ENCODE peak calls at places on chromosomes 2 and 18, in eight cellular contexts. V is mammary epithelial cell, K is lower lobe of right lung, R is endothelial cell of umbilical vein, N is colonic mucosa, Q is psoas muscle, I is HepG2, X is ovary. H is an unnamed sample.

GRCh38 chr18:8849696-8850095 is 144.3 kb downstream of the MTCL1 start:
- DNase-seq in Q (no peak), X (no peak), R (no peak), K (no peak), I (no peak), V (no peak), N (no peak), H (no peak)

GRCh38 chr2:45627911-45628310 is 16.8 kb upstream of the SRBD1 start:
- DNase-seq in Q (no peak), X (no peak), K (no peak), I (no peak), R (no peak), N (no peak), V (no peak), H (no peak)

GRCh38 chr18:59612461-59612860 is 84.8 kb downstream of the CCBE1 start:
- DNase-seq in V (no peak), K (no peak), X (no peak), Q (no peak), I (no peak), N (no peak), R (no peak), H (no peak)

GRCh38 chr18:27803957-27804356 is 373.0 kb downstream of the CDH2 start:
- DNase-seq in K (no peak), Q (no peak), R (no peak), N (no peak), X (no peak), V (peak; percentile 11), I (no peak), H (no peak)

GRCh38 chr2:17482651-17483050 is 35.6 kb downstream of the RAD51AP2 start:
- DNase-seq in V (no peak), R (no peak), K (no peak), I (peak; percentile 66), X (no peak), Q (no peak), N (no peak), H (no peak)

GRCh38 chr2:199804831-199805230 is 46.2 kb downstream of the FTCDNL1 start:
- DNase-seq in K (no peak), N (no peak), X (no peak), Q (no peak), I (no peak), V (no peak), R (no peak), H (no peak)

GRCh38 chr2:207149253-207150213 is 16.2 kb downstream of the KLF7 start:
- DNase-seq in N (no peak), Q (no peak), R (peak; percentile 44), V (no peak), X (no peak), I (no peak), K (no peak), H (no peak)

GRCh38 chr18:22385718-22386117 is 32.0 kb downstream of the CTAGE1 start:
- DNase-seq in R (peak; percentile 93), X (no peak), Q (no peak), N (no peak), V (peak; percentile 82), K (no peak), I (no peak), H (no peak)

GRCh38 chr2:53784431-53784830 is 2.3 kb downstream of the ASB3 start:
- DNase-seq in N (no peak), K (no peak), R (no peak), V (peak; percentile 34), X (no peak), Q (no peak), I (no peak), H (no peak)

GRCh38 chr2:192016265-192016664 is 169.4 kb upstream of the CAVIN2 start:
- DNase-seq in Q (no peak), N (no peak), I (no peak), K (no peak), V (peak; percentile 2), X (no peak), R (no peak), H (no peak)

GRCh38 chr2:101150306-101151140 is 659 bp downstream of the TBC1D8 start:
- DNase-seq in K (peak; percentile 61), X (peak; percentile 61), I (no peak), R (peak; percentile 42), N (peak; percentile 43), Q (peak; percentile 39), V (no peak), H (no peak)

GRCh38 chr2:81194176-81194575 is 889.6 kb upstream of the LRRTM1 start:
- DNase-seq in V (no peak), X (no peak), Q (no peak), N (no peak), R (no peak), K (peak; percentile 35), I (no peak), H (no peak)

GRCh38 chr2:205563646-205564045 is 118.7 kb upstream of the NRP2 start:
- DNase-seq in R (no peak), K (peak; percentile 65), N (peak; percentile 50), I (no peak), X (no peak), Q (no peak), V (no peak), H (no peak)

GRCh38 chr2:1826188-1826905 is 82.0 kb upstream of the PXDN start:
- DNase-seq in N (no peak), Q (no peak), R (no peak), I (no peak), X (no peak), K (no peak), V (no peak), H (peak; percentile 20)

GRCh38 chr18:38956068-38956467 is 1390.5 kb upstream of the CELF4 start:
- DNase-seq in K (no peak), V (no peak), I (no peak), R (no peak), Q (no peak), X (no peak), N (no peak), H (no peak)

GRCh38 chr18:32310119-32310518 is 120.3 kb downstream of the MEP1B start:
- DNase-seq in Q (no peak), K (no peak), X (no peak), V (no peak), I (no peak), R (no peak), N (no peak), H (no peak)

DNA sequence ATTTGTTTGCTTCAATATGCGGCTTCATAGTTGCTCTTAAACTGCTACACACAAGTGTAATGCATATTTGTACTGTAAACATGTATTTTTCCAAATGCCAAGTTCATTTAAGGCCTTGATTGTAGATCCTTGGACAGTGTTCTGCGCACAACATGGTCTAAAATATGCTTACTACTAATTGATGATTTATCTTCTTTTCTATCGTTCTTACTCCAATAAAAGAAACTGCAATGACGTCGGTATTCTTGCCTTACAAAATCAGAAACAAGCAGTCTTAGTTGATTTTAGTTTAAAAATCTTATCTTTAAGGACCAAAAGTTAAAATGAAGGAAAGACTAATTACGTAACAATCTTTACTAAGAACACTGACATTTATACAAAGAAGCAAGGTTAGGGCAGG is 224.3 kb upstream of the SMAD7 start:
- DNase-seq in K (no peak), X (no peak), V (no peak), I (no peak), N (no peak), R (no peak), Q (no peak), H (no peak)
- H3K4me1 ChIP-seq in K (peaks cover 7% of the 10 kb centered on the region), X (peaks cover 4% of the 10 kb centered on the region), V (peaks cover 5% of the 10 kb centered on the region), I (peaks cover 20% of the 10 kb centered on the region), N (no peaks in the 10 kb centered on the region), R (peaks cover 18% of the 10 kb centered on the region), Q (no peaks in the 10 kb centered on the region), H (no peaks in the 10 kb centered on the region)

GRCh38 chr2:231557571-231558217 is 27.4 kb upstream of the NMUR1 start:
- DNase-seq in R (peak; percentile 74), I (peak; percentile 58), V (peak; percentile 50), N (peak; percentile 63), X (peak; percentile 64), K (peak; percentile 68), Q (peak; percentile 36), H (peak; percentile 76)
- TF ChIP-seq CTCF in R (peak; percentile 64), I (peak; percentile 89), V (peak; percentile 62), N (peak; percentile 64), X (peak; percentile 28), K (peak; percentile 77), Q (peak; percentile 74), H (peak; percentile 37)

DNA sequence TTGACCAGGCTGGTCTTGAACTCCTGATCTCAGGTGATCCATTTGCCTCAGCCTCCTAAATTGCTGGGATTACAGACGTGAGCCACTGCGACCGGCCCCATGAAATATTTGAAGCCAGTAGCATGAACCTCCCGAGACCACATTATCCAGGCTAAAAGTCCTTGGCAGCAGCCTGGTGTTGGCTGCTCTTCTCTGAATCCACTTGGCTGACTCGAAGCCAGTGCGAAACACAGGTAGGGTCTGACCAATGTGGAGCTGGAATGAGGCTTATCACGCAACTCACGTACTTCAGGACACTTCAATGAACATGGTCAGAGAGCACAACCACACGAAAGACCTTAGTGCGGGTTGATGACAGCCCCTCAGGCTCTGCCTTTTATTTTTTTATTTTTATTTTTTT is 38.4 kb downstream of the USP40 start:
- DNase-seq in X (no peak), N (no peak), K (no peak), V (no peak), Q (no peak), I (no peak), R (no peak), H (no peak)
- H3K36me3 ChIP-seq in X (no peaks in the 10 kb centered on the region), N (no peaks in the 10 kb centered on the region), K (peaks cover 58% of the 10 kb centered on the region), V (peaks cover 6% of the 10 kb centered on the region), Q (peaks cover 92% of the 10 kb centered on the region), I (peaks cover 15% of the 10 kb centered on the region), R (no peaks in the 10 kb centered on the region), H (peaks cover 78% of the 10 kb centered on the region)

GRCh38 chr2:68790600-68790999 is 56.0 kb downstream of the ARHGAP25 start:
- DNase-seq in Q (no peak), K (no peak), V (no peak), X (no peak), I (no peak), N (no peak), R (no peak), H (no peak)
- H3K4me1 ChIP-seq in Q (no peaks in the 10 kb centered on the region), K (peaks cover 16% of the 10 kb centered on the region), V (peaks cover 24% of the 10 kb centered on the region), X (no peaks in the 10 kb centered on the region), I (no peaks in the 10 kb centered on the region), N (no peaks in the 10 kb centered on the region), R (peaks cover 1% of the 10 kb centered on the region), H (no peaks in the 10 kb centered on the region)

H was measured in gastrocnemius medialis.